ENCODE peak calls at places on chromosomes 4 and X, in ten cellular contexts. U, K, H, O, F, G, E, S, B and D are unnamed samples.

GRCh38 chrX:100812216-100813158 is 7.7 kb upstream of the CSTF2 start:
- DNase-seq in U (no peak), K (no peak), H (peak), O (no peak), F (no peak), G (no peak), E (no peak), S (no peak), B (no peak), D (no peak)

GRCh38 chrX:48493890-48494364 is 14.9 kb upstream of the PORCN start:
- DNase-seq in U (no peak), K (peak), H (peak), O (peak), F (peak), G (no peak), E (peak), S (no peak), B (no peak), D (peak)

GRCh38 chr4:87949961-87950360 is 25.6 kb upstream of the SPP1 start:
- DNase-seq in U (peak), K (no peak), H (no peak), O (peak), F (peak), G (no peak), E (no peak), S (no peak), B (peak), D (peak)

GRCh38 chr4:42302348-42302747 is 94.9 kb upstream of the SHISA3 start:
- DNase-seq in U (peak), K (peak), H (peak), O (peak), F (peak), G (no peak), E (peak), S (no peak), B (no peak), D (peak)

GRCh38 chr4:184750926-184751584 is 17.2 kb upstream of the CENPU start:
- DNase-seq in U (no peak), K (no peak), H (peak), O (no peak), F (no peak), G (no peak), E (no peak), S (no peak), B (no peak), D (no peak)

GRCh38 chr4:6576512-6576911 is 1.5 kb downstream of the MAN2B2 start:
- DNase-seq in U (no peak), K (no peak), H (no peak), O (no peak), F (no peak), G (no peak), E (no peak), S (no peak), B (no peak), D (no peak)

GRCh38 chr4:19776021-19776459 is 475.7 kb upstream of the SLIT2 start:
- DNase-seq in U (peak), K (no peak), H (no peak), O (peak), F (peak), G (no peak), E (no peak), S (no peak), B (peak), D (peak)

GRCh38 chr4:126614456-126614855 is 1018.3 kb upstream of the INTU start:
- DNase-seq in U (no peak), K (no peak), H (no peak), O (no peak), F (no peak), G (no peak), E (no peak), S (no peak), B (no peak), D (peak)

GRCh38 chrX:154696328-154697045 is 43.1 kb upstream of the CTAG2 start:
- DNase-seq in U (peak), K (no peak), H (no peak), O (peak), F (peak), G (no peak), E (no peak), S (no peak), B (peak), D (no peak)

GRCh38 chrX:51891821-51892551 is 1.4 kb upstream of the MAGED1 start:
- DNase-seq in U (no peak), K (no peak), H (peak), O (peak), F (peak), G (no peak), E (peak), S (no peak), B (no peak), D (peak)

GRCh38 chrX:51332188-51332942 is at the start of gene NUDT10:
- DNase-seq in U (peak), K (peak), H (peak), O (peak), F (peak), G (peak), E (peak), S (no peak), B (no peak), D (peak)

GRCh38 chrX:663841-664240 is 33.2 kb downstream of the SHOX start:
- DNase-seq in U (no peak), K (no peak), H (no peak), O (no peak), F (no peak), G (peak), E (no peak), S (no peak), B (no peak), D (no peak)

GRCh38 chrX:23389196-23389792 is 54.6 kb downstream of the PTCHD1 start:
- DNase-seq in U (no peak), K (no peak), H (peak), O (no peak), F (no peak), G (no peak), E (no peak), S (no peak), B (no peak), D (no peak)

GRCh38 chr4:123144626-123145025 is 222.2 kb upstream of the NUDT6 start:
- DNase-seq in U (no peak), K (no peak), H (no peak), O (no peak), F (no peak), G (no peak), E (no peak), S (no peak), B (no peak), D (no peak)